ENCODE peak calls at places on chromosome 2, in ten cellular contexts. One of them, this sample, is unnamed.

GRCh38 chr2:242031481-242032019 is 162.0 kb downstream of the RTP5 start:
- DNase-seq in PC-9: no peak
- DNase-seq in psoas muscle: no peak
- DNase-seq in neuronal stem cell: no peak
- DNase-seq in WERI-Rb-1: no peak
- DNase-seq in ovary: no peak
- DNase-seq in tibial nerve: no peak
- DNase-seq in GM12865: no peak
- DNase-seq in cardiac fibroblast: peak
- DNase-seq in kidney: no peak
- DNase-seq in this sample: no peak

GRCh38 chr2:23452853-23453420 is 68.0 kb downstream of the KLHL29 start:
- DNase-seq in PC-9: no peak
- DNase-seq in psoas muscle: no peak
- DNase-seq in neuronal stem cell: no peak
- DNase-seq in WERI-Rb-1: no peak
- DNase-seq in ovary: no peak
- DNase-seq in tibial nerve: no peak
- DNase-seq in GM12865: peak
- DNase-seq in cardiac fibroblast: peak
- DNase-seq in kidney: no peak
- DNase-seq in this sample: no peak

GRCh38 chr2:62999905-63000304 is 50.7 kb upstream of the OTX1 start:
- DNase-seq in PC-9: no peak
- DNase-seq in psoas muscle: no peak
- DNase-seq in neuronal stem cell: no peak
- DNase-seq in WERI-Rb-1: no peak
- DNase-seq in ovary: no peak
- DNase-seq in tibial nerve: no peak
- DNase-seq in GM12865: no peak
- DNase-seq in cardiac fibroblast: peak
- DNase-seq in kidney: peak
- DNase-seq in this sample: no peak

GRCh38 chr2:115160523-115161521 is 718.4 kb downstream of the DPP10 start:
- DNase-seq in PC-9: no peak
- DNase-seq in psoas muscle: peak
- DNase-seq in neuronal stem cell: peak
- DNase-seq in WERI-Rb-1: peak
- DNase-seq in ovary: no peak
- DNase-seq in tibial nerve: no peak
- DNase-seq in GM12865: no peak
- DNase-seq in cardiac fibroblast: no peak
- DNase-seq in kidney: no peak
- DNase-seq in this sample: no peak

GRCh38 chr2:101998556-101999121 is 6.9 kb downstream of the IL1R2 start:
- DNase-seq in PC-9: no peak
- DNase-seq in psoas muscle: no peak
- DNase-seq in neuronal stem cell: no peak
- DNase-seq in WERI-Rb-1: no peak
- DNase-seq in ovary: no peak
- DNase-seq in tibial nerve: no peak
- DNase-seq in GM12865: peak
- DNase-seq in cardiac fibroblast: no peak
- DNase-seq in kidney: no peak
- DNase-seq in this sample: no peak

GRCh38 chr2:220078439-220078838 is 451.0 kb downstream of the SLC4A3 start:
- DNase-seq in PC-9: no peak
- DNase-seq in psoas muscle: no peak
- DNase-seq in neuronal stem cell: no peak
- DNase-seq in WERI-Rb-1: no peak
- DNase-seq in ovary: no peak
- DNase-seq in tibial nerve: no peak
- DNase-seq in GM12865: no peak
- DNase-seq in cardiac fibroblast: peak
- DNase-seq in kidney: no peak
- DNase-seq in this sample: no peak

GRCh38 chr2:97747716-97748115 is 34.3 kb downstream of the ZAP70 start:
- DNase-seq in PC-9: no peak
- DNase-seq in psoas muscle: no peak
- DNase-seq in neuronal stem cell: no peak
- DNase-seq in WERI-Rb-1: no peak
- DNase-seq in ovary: no peak
- DNase-seq in tibial nerve: no peak
- DNase-seq in GM12865: no peak
- DNase-seq in cardiac fibroblast: peak
- DNase-seq in kidney: no peak
- DNase-seq in this sample: no peak

GRCh38 chr2:104412384-104412783 is 441.5 kb upstream of the POU3F3 start:
- DNase-seq in PC-9: no peak
- DNase-seq in psoas muscle: no peak
- DNase-seq in neuronal stem cell: no peak
- DNase-seq in WERI-Rb-1: no peak
- DNase-seq in ovary: no peak
- DNase-seq in tibial nerve: no peak
- DNase-seq in GM12865: peak
- DNase-seq in cardiac fibroblast: no peak
- DNase-seq in kidney: no peak
- DNase-seq in this sample: no peak

GRCh38 chr2:120445431-120446143 is 99.7 kb downstream of the INHBB start:
- DNase-seq in PC-9: peak
- DNase-seq in psoas muscle: no peak
- DNase-seq in neuronal stem cell: no peak
- DNase-seq in WERI-Rb-1: no peak
- DNase-seq in ovary: no peak
- DNase-seq in tibial nerve: no peak
- DNase-seq in GM12865: no peak
- DNase-seq in cardiac fibroblast: no peak
- DNase-seq in kidney: no peak
- DNase-seq in this sample: no peak

GRCh38 chr2:86453838-86454237 is 12.7 kb downstream of the KDM3A start:
- DNase-seq in PC-9: peak
- DNase-seq in psoas muscle: no peak
- DNase-seq in neuronal stem cell: no peak
- DNase-seq in WERI-Rb-1: no peak
- DNase-seq in ovary: peak
- DNase-seq in tibial nerve: peak
- DNase-seq in GM12865: no peak
- DNase-seq in cardiac fibroblast: peak
- DNase-seq in kidney: no peak
- DNase-seq in this sample: peak

DNA sequence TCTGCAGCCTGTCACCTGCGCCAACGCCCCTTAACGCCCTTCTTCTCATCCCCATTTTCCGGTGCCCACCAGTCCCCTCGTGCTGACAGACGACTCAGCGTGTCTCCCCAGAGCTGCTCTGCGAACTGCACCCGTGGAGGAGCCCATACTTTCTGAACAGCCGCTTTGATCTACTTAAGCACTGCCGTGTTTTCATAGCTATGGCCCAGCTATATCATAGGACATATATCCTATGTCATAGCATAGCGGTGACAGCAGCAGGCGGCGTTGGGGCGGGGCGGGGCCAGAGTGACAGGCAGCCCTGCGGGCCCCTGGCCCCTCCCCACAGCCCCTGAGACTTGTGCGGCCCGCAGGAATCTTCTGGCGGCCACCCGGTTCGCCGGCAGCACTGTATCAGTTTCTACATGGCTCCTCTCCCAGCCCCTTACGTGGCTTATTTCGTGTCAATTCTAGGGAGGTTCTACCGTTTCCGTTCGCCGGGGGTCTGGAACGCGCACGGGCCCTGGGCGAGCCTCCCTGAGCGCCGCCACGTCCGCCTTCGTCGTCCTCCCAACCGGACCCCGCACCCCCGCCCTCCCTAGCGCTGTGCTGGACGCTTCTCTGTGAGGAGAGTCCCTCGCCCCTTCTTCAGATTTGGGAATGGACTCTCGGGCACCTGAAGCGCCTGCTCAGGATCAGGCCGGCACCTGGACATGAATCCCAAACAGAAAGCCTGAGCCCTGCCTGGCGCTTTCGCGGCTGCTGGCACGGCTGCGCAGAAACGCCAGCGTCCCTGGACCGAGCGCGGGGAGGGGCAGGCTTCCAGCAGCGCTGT is 35.4 kb downstream of the PTPN18 start:
- DNase-seq in PC-9: peak
- DNase-seq in psoas muscle: peak
- DNase-seq in neuronal stem cell: peak
- DNase-seq in WERI-Rb-1: peak
- DNase-seq in ovary: peak
- DNase-seq in tibial nerve: peak
- DNase-seq in GM12865: peak
- DNase-seq in cardiac fibroblast: peak
- DNase-seq in kidney: peak
- DNase-seq in this sample: peak
- H3K4me3 ChIP-seq in PC-9: peak
- H3K4me3 ChIP-seq in psoas muscle: peak
- H3K4me3 ChIP-seq in neuronal stem cell: peak
- H3K4me3 ChIP-seq in WERI-Rb-1: peak
- H3K4me3 ChIP-seq in ovary: peak
- H3K4me3 ChIP-seq in tibial nerve: peak
- H3K4me3 ChIP-seq in GM12865: peak
- H3K4me3 ChIP-seq in cardiac fibroblast: peak
- H3K4me3 ChIP-seq in kidney: peak
- H3K4me3 ChIP-seq in this sample: peak

DNA sequence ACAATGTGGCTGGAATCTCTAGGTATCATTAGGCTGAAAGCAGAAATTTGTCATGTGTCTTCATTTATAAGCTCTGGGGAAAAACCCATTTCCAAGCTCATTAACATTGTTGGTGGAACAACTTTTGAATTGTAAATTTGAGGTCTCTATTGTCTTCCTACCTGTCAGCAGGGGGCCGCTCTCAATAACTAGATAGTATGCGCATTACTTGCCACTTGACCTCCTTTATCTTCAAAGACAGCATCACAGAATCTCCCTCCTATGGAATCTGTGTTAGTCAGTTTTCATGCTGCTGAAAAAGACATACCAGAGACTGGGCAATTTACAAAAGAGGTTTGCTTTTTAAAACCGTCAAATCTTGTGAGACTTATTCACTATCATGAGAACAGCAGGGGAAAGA is 223.1 kb downstream of the CALCRL start:
- DNase-seq in PC-9: no peak
- DNase-seq in psoas muscle: no peak
- DNase-seq in neuronal stem cell: no peak
- DNase-seq in WERI-Rb-1: no peak
- DNase-seq in ovary: no peak
- DNase-seq in tibial nerve: no peak
- DNase-seq in GM12865: no peak
- DNase-seq in cardiac fibroblast: no peak
- DNase-seq in kidney: no peak
- DNase-seq in this sample: no peak
- H3K4me3 ChIP-seq in PC-9: no peak
- H3K4me3 ChIP-seq in psoas muscle: no peak
- H3K4me3 ChIP-seq in neuronal stem cell: no peak
- H3K4me3 ChIP-seq in WERI-Rb-1: no peak
- H3K4me3 ChIP-seq in ovary: no peak
- H3K4me3 ChIP-seq in tibial nerve: no peak
- H3K4me3 ChIP-seq in GM12865: no peak
- H3K4me3 ChIP-seq in cardiac fibroblast: no peak
- H3K4me3 ChIP-seq in kidney: no peak
- H3K4me3 ChIP-seq in this sample: no peak

GRCh38 chr2:119384971-119385370 is 18.2 kb downstream of the DBI start:
- DNase-seq in PC-9: peak
- DNase-seq in psoas muscle: no peak
- DNase-seq in neuronal stem cell: no peak
- DNase-seq in WERI-Rb-1: no peak
- DNase-seq in ovary: no peak
- DNase-seq in tibial nerve: no peak
- DNase-seq in GM12865: no peak
- DNase-seq in cardiac fibroblast: no peak
- DNase-seq in kidney: no peak
- DNase-seq in this sample: no peak

GRCh38 chr2:119389615-119390306 is 23.0 kb downstream of the DBI start:
- DNase-seq in PC-9: peak
- DNase-seq in psoas muscle: peak
- DNase-seq in neuronal stem cell: no peak
- DNase-seq in WERI-Rb-1: no peak
- DNase-seq in ovary: peak
- DNase-seq in tibial nerve: peak
- DNase-seq in GM12865: no peak
- DNase-seq in cardiac fibroblast: peak
- DNase-seq in kidney: peak
- DNase-seq in this sample: peak

GRCh38 chr2:119385465-119385864 is 18.7 kb downstream of the DBI start:
- DNase-seq in PC-9: no peak
- DNase-seq in psoas muscle: no peak
- DNase-seq in neuronal stem cell: no peak
- DNase-seq in WERI-Rb-1: no peak
- DNase-seq in ovary: no peak
- DNase-seq in tibial nerve: no peak
- DNase-seq in GM12865: no peak
- DNase-seq in cardiac fibroblast: no peak
- DNase-seq in kidney: no peak
- DNase-seq in this sample: no peak

GRCh38 chr2:119383410-119384140 is 16.8 kb downstream of the DBI start:
- DNase-seq in PC-9: no peak
- DNase-seq in psoas muscle: no peak
- DNase-seq in neuronal stem cell: no peak
- DNase-seq in WERI-Rb-1: peak
- DNase-seq in ovary: no peak
- DNase-seq in tibial nerve: no peak
- DNase-seq in GM12865: no peak
- DNase-seq in cardiac fibroblast: no peak
- DNase-seq in kidney: no peak
- DNase-seq in this sample: peak

GRCh38 chr2:119387381-119388129 is 20.8 kb downstream of the DBI start:
- DNase-seq in PC-9: peak
- DNase-seq in psoas muscle: peak
- DNase-seq in neuronal stem cell: no peak
- DNase-seq in WERI-Rb-1: no peak
- DNase-seq in ovary: peak
- DNase-seq in tibial nerve: peak
- DNase-seq in GM12865: peak
- DNase-seq in cardiac fibroblast: peak
- DNase-seq in kidney: peak
- DNase-seq in this sample: no peak
- H3K4me3 ChIP-seq in PC-9: no peak
- H3K4me3 ChIP-seq in psoas muscle: no peak
- H3K4me3 ChIP-seq in neuronal stem cell: no peak
- H3K4me3 ChIP-seq in WERI-Rb-1: no peak
- H3K4me3 ChIP-seq in ovary: no peak
- H3K4me3 ChIP-seq in tibial nerve: no peak
- H3K4me3 ChIP-seq in GM12865: no peak
- H3K4me3 ChIP-seq in cardiac fibroblast: no peak
- H3K4me3 ChIP-seq in kidney: peak
- H3K4me3 ChIP-seq in this sample: no peak

DNA sequence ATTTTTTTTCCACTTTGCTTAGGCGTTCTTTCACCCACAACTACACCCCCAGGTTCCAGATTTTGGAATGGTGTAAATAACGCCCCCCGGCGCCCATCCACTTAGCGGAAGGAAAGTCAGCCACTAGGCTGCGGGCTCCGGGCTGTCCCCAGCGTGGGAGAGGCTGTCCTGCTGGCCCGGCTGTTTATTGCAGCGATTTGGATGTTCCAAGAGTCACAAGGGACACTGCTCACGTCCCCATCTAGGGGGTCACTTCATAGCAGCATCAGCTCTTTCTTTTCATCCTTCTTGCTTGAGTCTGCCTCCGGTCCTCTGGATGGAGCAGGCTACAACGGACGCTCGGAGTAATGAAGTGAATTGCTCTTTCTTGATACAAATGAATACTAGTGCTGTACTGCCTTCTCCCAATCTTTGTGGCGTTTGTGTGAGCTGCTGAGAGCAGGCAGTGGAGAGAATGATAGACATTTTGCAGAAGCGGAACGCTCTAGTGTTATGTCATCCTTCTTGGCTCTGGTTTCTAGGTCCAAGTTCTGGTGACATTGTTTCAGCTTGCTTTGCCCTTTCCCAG is 50.7 kb upstream of the PAIP2B start:
- DNase-seq in PC-9: peak
- DNase-seq in psoas muscle: peak
- DNase-seq in neuronal stem cell: peak
- DNase-seq in WERI-Rb-1: peak
- DNase-seq in ovary: peak
- DNase-seq in tibial nerve: no peak
- DNase-seq in GM12865: peak
- DNase-seq in cardiac fibroblast: peak
- DNase-seq in kidney: peak
- DNase-seq in this sample: no peak
- H3K4me3 ChIP-seq in PC-9: peak
- H3K4me3 ChIP-seq in psoas muscle: peak
- H3K4me3 ChIP-seq in neuronal stem cell: peak
- H3K4me3 ChIP-seq in WERI-Rb-1: peak
- H3K4me3 ChIP-seq in ovary: no peak
- H3K4me3 ChIP-seq in tibial nerve: peak
- H3K4me3 ChIP-seq in GM12865: no peak
- H3K4me3 ChIP-seq in cardiac fibroblast: peak
- H3K4me3 ChIP-seq in kidney: peak
- H3K4me3 ChIP-seq in this sample: peak